ENCODE peak calls at places on chromosome 1, in five cellular contexts. X, N, G, R and D are unnamed samples. For H3K9me3, the result is how much of the 10 kb centered on the place peaks cover.

GRCh38 chr1:147225193-147225730 is at the start of gene FMO5:
- DNase-seq in R (peak), G (no peak), N (no peak), X (peak), D (peak)

GRCh38 chr1:9101510-9102146 is 27.3 kb downstream of the GPR157 start:
- DNase-seq in X (peak), R (peak), G (no peak), N (peak), D (no peak)

GRCh38 chr1:203114202-203114601 is 13.3 kb upstream of the ADORA1 start:
- DNase-seq in N (no peak), G (no peak), R (no peak), X (no peak), D (no peak)

GRCh38 chr1:20037877-20038276 is 32.1 kb upstream of the PLA2G5 start:
- DNase-seq in G (no peak), R (no peak), N (no peak), X (no peak), D (no peak)

GRCh38 chr1:245361056-245361455 is 206.3 kb downstream of the KIF26B start:
- DNase-seq in G (no peak), N (no peak), X (no peak), R (no peak), D (no peak)

GRCh38 chr1:68454534-68454933 is 4.8 kb upstream of the RPE65 start:
- DNase-seq in R (no peak), N (no peak), X (no peak), G (no peak), D (no peak)

GRCh38 chr1:170675825-170676224 is 11.9 kb downstream of the PRRX1 start:
- DNase-seq in N (no peak), X (no peak), G (no peak), R (no peak), D (no peak)

GRCh38 chr1:145995148-145995851 is 1.1 kb downstream of the TXNIP start:
- DNase-seq in R (no peak), X (peak), N (no peak), G (no peak), D (no peak)

GRCh38 chr1:43305926-43306687 is 5.3 kb downstream of the TIE1 start:
- DNase-seq in R (no peak), N (no peak), X (no peak), G (no peak), D (no peak)

GRCh38 chr1:119617751-119618691 is 30.0 kb downstream of the ZNF697 start:
- DNase-seq in G (no peak), X (no peak), N (peak), R (no peak), D (no peak)

GRCh38 chr1:115679141-115679611 is 37.4 kb downstream of the VANGL1 start:
- DNase-seq in R (peak), X (no peak), G (no peak), N (no peak), D (no peak)

GRCh38 chr1:97433094-97433493 is 487.7 kb downstream of the DPYD start:
- DNase-seq in N (no peak), R (no peak), X (no peak), G (peak), D (no peak)

GRCh38 chr1:22875851-22876250 is 96.8 kb downstream of the LACTBL1 start:
- DNase-seq in R (no peak), G (no peak), X (no peak), N (no peak), D (no peak)

GRCh38 chr1:85444381-85444780 is 20.6 kb downstream of the DDAH1 start:
- DNase-seq in N (no peak), G (no peak), X (no peak), R (no peak), D (no peak)

GRCh38 chr1:82517586-82517985 is 716.9 kb downstream of the ADGRL2 start:
- DNase-seq in R (no peak), N (no peak), G (no peak), X (peak), D (no peak)

GRCh38 chr1:9746211-9746610 is 77.6 kb downstream of the CLSTN1 start:
- DNase-seq in N (no peak), R (no peak), X (no peak), G (no peak), D (no peak)

GRCh38 chr1:114549137-114549536 is 32.3 kb downstream of the BCAS2 start:
- DNase-seq in R (no peak), N (no peak), X (no peak), G (no peak), D (no peak)

GRCh38 chr1:212234431-212235298 is 50.5 kb upstream of the PPP2R5A start:
- DNase-seq in N (peak), X (peak), G (no peak), R (no peak), D (no peak)

GRCh38 chr1:223776075-223776814 is 63.9 kb downstream of the CAPN2 start:
- DNase-seq in R (no peak), X (peak), G (no peak), N (no peak), D (no peak)

GRCh38 chr1:74065081-74065480 is 132.9 kb downstream of the LRRIQ3 start:
- DNase-seq in R (no peak), X (no peak), N (no peak), G (no peak), D (no peak)

GRCh38 chr1:55284856-55285255 is 69.7 kb upstream of the USP24 start:
- DNase-seq in N (no peak), G (no peak), R (no peak), X (peak), D (no peak)

GRCh38 chr1:233112184-233113008 is 162.0 kb downstream of the NTPCR start:
- DNase-seq in G (no peak), N (no peak), R (no peak), X (no peak), D (no peak)

GRCh38 chr1:31434979-31435378 is 22.0 kb downstream of the SERINC2 start:
- DNase-seq in G (no peak), R (no peak), X (no peak), N (no peak), D (peak)

GRCh38 chr1:227785812-227786608 is 29.5 kb upstream of the PRSS38 start:
- DNase-seq in R (no peak), G (no peak), X (no peak), N (no peak), D (peak)

GRCh38 chr1:227891955-227892871 is 55.5 kb downstream of the WNT9A start:
- DNase-seq in R (peak), X (no peak), G (no peak), N (no peak), D (peak)

GRCh38 chr1:112849425-112849966 is 106.5 kb downstream of the SLC16A1 start:
- DNase-seq in X (peak), N (no peak), R (peak), G (no peak), D (no peak)

GRCh38 chr1:63205776-63206175 is 116.6 kb upstream of the FOXD3 start:
- DNase-seq in G (no peak), X (no peak), N (no peak), R (no peak), D (no peak)

GRCh38 chr1:63199666-63200065 is 122.7 kb upstream of the FOXD3 start:
- DNase-seq in G (no peak), X (no peak), R (no peak), N (no peak), D (no peak)

GRCh38 chr1:63198921-63199530 is 123.3 kb upstream of the FOXD3 start:
- DNase-seq in R (no peak), N (no peak), X (no peak), G (no peak), D (no peak)

DNA sequence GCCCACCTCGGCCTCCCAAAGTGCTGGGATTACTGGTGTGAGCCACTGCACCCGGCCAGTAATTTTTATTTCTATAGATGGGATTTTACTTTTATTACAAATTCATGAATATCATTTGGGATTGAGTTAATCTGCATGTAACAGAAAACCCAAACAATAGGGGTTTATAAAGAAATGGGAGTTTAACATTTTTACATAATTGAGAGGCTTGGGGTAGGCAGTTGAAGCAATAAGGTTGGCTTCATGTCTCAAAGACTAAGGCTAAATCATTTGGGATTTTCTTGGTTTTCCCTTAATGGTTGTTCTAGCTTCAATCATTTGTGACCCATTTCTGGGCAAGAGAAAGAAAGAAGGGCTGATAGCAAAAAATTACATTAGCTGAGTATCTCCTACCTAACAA is 118.7 kb upstream of the FOXD3 start:
- DNase-seq in X (no peak), G (no peak), R (no peak), N (no peak), D (no peak)
- H3K4me3 ChIP-seq in X (no peak), G (no peak), R (no peak), N (no peak), D (no peak)

DNA sequence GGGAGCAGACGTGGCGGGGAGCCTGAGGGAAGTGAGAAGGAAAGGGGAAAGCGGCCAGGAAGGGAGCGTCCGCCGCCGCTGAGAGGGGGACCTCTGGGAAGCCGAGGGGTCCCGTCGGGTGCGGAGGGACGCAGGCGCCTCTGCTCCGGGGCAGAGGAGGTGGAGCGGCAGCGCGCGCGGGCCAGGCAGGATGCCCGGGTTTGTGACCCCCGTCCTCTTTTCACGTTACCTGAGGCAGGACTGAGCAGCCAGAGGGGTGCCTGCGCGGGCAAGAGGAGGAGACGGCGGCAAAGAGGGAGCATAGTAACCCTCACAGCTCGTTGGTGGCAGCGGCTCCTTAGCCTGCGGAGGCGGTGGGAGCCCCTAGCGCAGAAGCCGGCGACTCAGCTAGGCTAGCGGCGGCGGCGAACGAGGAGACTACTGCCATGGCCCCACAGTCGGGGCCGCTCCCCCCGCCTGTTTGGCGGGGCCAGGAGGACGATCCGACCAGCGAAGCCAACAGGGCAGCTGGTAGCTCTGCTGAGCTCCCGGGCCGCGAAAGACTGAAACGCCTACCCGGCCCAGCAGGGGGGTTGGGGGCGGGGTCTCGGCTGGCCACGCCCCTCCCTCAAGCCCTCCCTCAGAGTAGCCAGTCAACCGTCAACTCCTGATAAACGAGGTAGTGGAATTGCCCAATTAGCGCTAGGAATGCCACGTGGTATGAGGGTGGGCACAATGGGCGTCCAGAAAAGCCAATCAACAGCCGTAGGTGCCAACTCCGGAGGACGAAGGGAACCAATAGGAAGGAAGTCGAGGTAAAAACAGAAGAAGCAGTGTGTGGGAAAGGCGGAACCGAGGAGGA is at the start of gene TESK2:
- DNase-seq in G (peak), N (peak), X (peak), R (peak), D (peak)
- H3K9me3 ChIP-seq in G (under half), N (under half), X (under half), R (under half), D (under half)

GRCh38 chr1:41023279-41023990 is 1.9 kb upstream of the SLFNL1 start:
- DNase-seq in N (peak), R (no peak), G (no peak), X (no peak), D (no peak)
- TF ChIP-seq POLR2AphosphoS5 in N (no peak), R (no peak), G (no peak), X (peak), D (no peak)

GRCh38 chr1:157504646-157505045 is 47.7 kb downstream of the FCRL5 start:
- DNase-seq in R (no peak), N (no peak), G (no peak), X (no peak), D (no peak)

GRCh38 chr1:157505481-157506272 is 46.6 kb downstream of the FCRL5 start:
- DNase-seq in R (peak), X (peak), N (peak), G (no peak), D (no peak)

GRCh38 chr1:157515141-157515540 is 37.2 kb downstream of the FCRL5 start:
- DNase-seq in G (no peak), N (no peak), X (no peak), R (no peak), D (no peak)

GRCh38 chr1:157512036-157512969 is 40.0 kb downstream of the FCRL5 start:
- DNase-seq in N (no peak), R (no peak), X (no peak), G (no peak), D (no peak)

GRCh38 chr1:157509546-157510232 is 42.6 kb downstream of the FCRL5 start:
- DNase-seq in R (no peak), N (no peak), X (no peak), G (no peak), D (no peak)
- H3K4me3 ChIP-seq in R (no peak), N (no peak), X (no peak), G (no peak), D (no peak)

GRCh38 chr1:14160766-14161165 is 437.7 kb upstream of the KAZN start:
- DNase-seq in R (no peak), X (no peak), G (no peak), N (no peak), D (no peak)
- H3K9me3 ChIP-seq in R (under half), X (under half), G (under half), N (half or more), D (under half)

GRCh38 chr1:8017495-8018310 is 8.4 kb downstream of the ERRFI1 start:
- DNase-seq in R (no peak), X (no peak), N (peak), G (peak), D (no peak)
- TF ChIP-seq POLR2AphosphoS5 in R (no peak), X (no peak), N (no peak), G (peak), D (no peak)

GRCh38 chr1:39082140-39082799 is 56.1 kb downstream of the NDUFS5 start:
- DNase-seq in N (no peak), X (no peak), R (no peak), G (no peak), D (no peak)
- H3K4me3 ChIP-seq in N (peak), X (no peak), R (peak), G (no peak), D (peak)

DNA sequence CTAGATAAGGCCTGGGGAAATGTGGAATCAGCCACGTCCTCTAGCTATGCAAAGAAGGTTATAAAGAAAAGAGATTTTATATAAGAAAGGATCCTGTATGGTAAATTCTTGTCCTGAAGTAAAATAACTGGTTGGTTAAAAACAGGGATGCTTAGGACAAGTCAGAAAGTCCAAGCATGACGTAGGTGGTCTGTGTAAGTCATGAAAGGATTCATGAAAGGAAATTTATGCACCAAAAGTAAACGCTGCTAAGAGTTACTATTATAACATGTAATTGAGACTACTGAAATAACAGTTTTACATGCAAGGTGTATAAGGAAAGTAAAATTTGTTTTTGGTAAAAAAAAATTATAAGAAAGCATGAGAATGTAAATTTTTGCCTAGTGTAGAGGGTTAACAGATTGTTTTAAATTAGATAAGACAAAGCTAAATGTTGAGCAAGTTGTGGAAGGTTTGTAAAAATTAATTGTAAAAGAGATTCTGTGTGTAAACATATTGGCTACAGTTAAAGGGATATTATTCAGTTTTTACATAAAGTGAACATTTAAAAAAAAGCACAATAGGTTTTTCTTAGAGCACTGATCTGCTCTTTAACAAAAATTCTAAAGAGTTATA is 43.9 kb downstream of the PIGK start:
- DNase-seq in G (no peak), R (no peak), N (no peak), X (no peak), D (no peak)
- H3K9me3 ChIP-seq in G (under half), R (under half), N (half or more), X (under half), D (under half)

DNA sequence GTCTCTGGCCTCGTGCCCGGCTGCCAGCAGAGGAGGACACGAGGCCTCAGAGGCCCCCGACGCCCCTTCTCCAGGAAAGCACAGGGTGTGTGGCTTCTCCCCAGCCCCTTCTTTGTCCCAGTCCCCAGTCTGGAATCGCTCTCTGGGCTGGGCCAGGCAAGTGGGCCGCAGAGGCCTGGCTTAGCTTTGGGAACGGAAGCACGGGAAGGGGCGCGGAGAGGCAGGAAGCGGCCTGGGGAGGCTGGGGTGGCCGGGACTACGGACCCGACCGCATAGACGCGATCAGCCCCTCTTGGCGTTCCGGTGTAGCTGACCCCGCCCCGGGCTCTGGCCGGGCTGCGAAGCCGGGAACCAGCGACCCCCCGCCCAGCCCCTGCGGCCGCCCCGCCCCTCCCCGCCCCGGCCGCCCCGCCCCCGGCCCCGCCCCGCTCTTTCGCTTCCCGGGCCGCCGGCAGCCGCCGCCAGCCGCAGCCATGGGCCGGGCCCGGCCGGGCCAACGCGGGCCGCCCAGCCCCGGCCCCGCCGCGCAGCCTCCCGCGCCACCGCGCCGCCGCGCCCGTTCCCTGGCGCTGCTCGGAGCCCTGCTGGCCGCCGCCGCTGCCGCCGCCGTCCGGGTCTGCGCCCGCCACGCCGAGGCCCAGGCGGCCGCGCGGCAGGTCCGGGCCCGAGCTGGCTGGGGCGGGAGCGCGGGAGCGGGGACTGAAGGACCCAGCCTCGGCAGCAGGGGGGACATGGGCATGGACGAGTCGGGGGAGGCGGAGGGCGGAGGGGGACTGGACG is at the start of gene SELENON:
- DNase-seq in X (peak), G (no peak), R (peak), N (peak), D (no peak)
- TF ChIP-seq POLR2AphosphoS5 in X (peak), G (no peak), R (no peak), N (no peak), D (no peak)